ENCODE peak calls at places on chromosomes 2 and 18, in six cellular contexts. E is CD8-positive, alpha-beta memory T cell; V is heart right ventricle; S is coronary artery; L is cardiac muscle cell; O is HCT116. A is an unnamed sample.

GRCh38 chr2:46144133-46144800 is 152.9 kb upstream of the EPAS1 start:
- DNase-seq in V (no peak), L (no peak), S (no peak), E (no peak), O (no peak), A (no peak)

GRCh38 chr18:73891572-73892421 is 255.8 kb downstream of the FBXO15 start:
- DNase-seq in S (no peak), L (no peak), O (no peak), V (no peak), E (no peak), A (no peak)

GRCh38 chr2:118224888-118225264 is 136.6 kb downstream of the INSIG2 start:
- DNase-seq in S (no peak), L (no peak), E (no peak), O (no peak), V (no peak), A (no peak)

GRCh38 chr2:233501198-233502076 is 65.1 kb downstream of the USP40 start:
- DNase-seq in E (no peak), S (no peak), O (no peak), V (no peak), L (no peak), A (no peak)

GRCh38 chr2:226904592-226904991 is 68.7 kb downstream of the RHBDD1 start:
- DNase-seq in S (no peak), L (no peak), V (no peak), E (no peak), O (no peak), A (no peak)

GRCh38 chr2:120949027-120949956 is 213.6 kb downstream of the GLI2 start:
- DNase-seq in S (no peak), L (peak), V (no peak), O (no peak), E (no peak), A (peak)

GRCh38 chr2:2757764-2758163 is 426.7 kb upstream of the MYT1L start:
- DNase-seq in E (no peak), O (no peak), S (no peak), L (no peak), V (no peak), A (no peak)

GRCh38 chr2:96525211-96525507 is 11.4 kb upstream of the ARID5A start:
- DNase-seq in O (no peak), S (no peak), E (no peak), L (no peak), V (no peak), A (no peak)

GRCh38 chr2:176317246-176318065 is 48.2 kb downstream of the MTX2 start:
- DNase-seq in O (no peak), E (no peak), V (no peak), S (no peak), L (no peak), A (no peak)

GRCh38 chr2:65355190-65355831 is 77.1 kb downstream of the SPRED2 start:
- DNase-seq in V (no peak), S (no peak), E (no peak), O (no peak), L (no peak), A (no peak)

GRCh38 chr2:144071461-144071860 is 448.5 kb downstream of the ZEB2 start:
- DNase-seq in E (no peak), O (no peak), L (no peak), V (no peak), S (no peak), A (no peak)

GRCh38 chr2:210072922-210073509 is 70.6 kb downstream of the RPE start:
- DNase-seq in V (no peak), S (no peak), E (no peak), L (peak), O (peak), A (peak)

GRCh38 chr2:150271952-150272351 is 215.5 kb downstream of the RND3 start:
- DNase-seq in V (no peak), S (no peak), L (no peak), E (no peak), O (no peak), A (peak)

GRCh38 chr18:22314406-22314805 is 103.3 kb downstream of the CTAGE1 start:
- DNase-seq in E (no peak), O (no peak), S (no peak), L (no peak), V (no peak), A (no peak)

GRCh38 chr2:30823452-30823851 is 16.2 kb upstream of the CAPN13 start:
- DNase-seq in L (peak), E (no peak), V (no peak), O (no peak), S (no peak), A (no peak)

GRCh38 chr2:23862716-23863426 is 64.1 kb downstream of the ATAD2B start:
- DNase-seq in E (no peak), V (no peak), L (no peak), S (no peak), O (no peak), A (no peak)

GRCh38 chr2:172972005-172972619 is 103.5 kb upstream of the MAP3K20 start:
- DNase-seq in S (no peak), E (peak), O (peak), V (peak), L (peak), A (peak)

GRCh38 chr2:38446418-38446817 is 69.3 kb upstream of the ATL2 start:
- DNase-seq in V (peak), S (no peak), L (no peak), E (no peak), O (no peak), A (no peak)

GRCh38 chr18:7174359-7175107 is 56.4 kb upstream of the LRRC30 start:
- DNase-seq in S (no peak), O (no peak), L (peak), E (no peak), V (no peak), A (no peak)

GRCh38 chr18:49321800-49322461 is 138.5 kb downstream of the DYM start:
- DNase-seq in S (no peak), E (no peak), V (no peak), O (no peak), L (no peak), A (no peak)

GRCh38 chr2:68368657-68369339 is 3.7 kb downstream of the PLEK start:
- DNase-seq in E (no peak), O (no peak), L (no peak), S (no peak), V (no peak), A (peak)

GRCh38 chr2:190972846-190973245 is 41.1 kb downstream of the STAT1 start:
- DNase-seq in O (no peak), E (no peak), S (no peak), L (no peak), V (no peak), A (no peak)

GRCh38 chr2:85800576-85800975 is 46.8 kb downstream of the ATOH8 start:
- DNase-seq in O (no peak), V (no peak), S (no peak), L (no peak), E (no peak), A (no peak)

GRCh38 chr2:205786976-205787375 is 104.7 kb downstream of the NRP2 start:
- DNase-seq in O (no peak), L (peak), S (no peak), E (no peak), V (no peak), A (no peak)

GRCh38 chr2:145287686-145288085 is 767.8 kb upstream of the ZEB2 start:
- DNase-seq in E (no peak), L (no peak), S (no peak), O (no peak), V (no peak), A (no peak)

GRCh38 chr2:50746526-50746925 is 285.4 kb downstream of the NRXN1 start:
- DNase-seq in O (peak), L (peak), E (no peak), S (no peak), V (no peak), A (no peak)

GRCh38 chr2:121360566-121361300 is 75.7 kb upstream of the TFCP2L1 start:
- DNase-seq in L (no peak), V (no peak), S (no peak), O (no peak), E (no peak), A (peak)

GRCh38 chr2:171547720-171548119 is 25.4 kb downstream of the CYBRD1 start:
- DNase-seq in O (no peak), V (no peak), E (no peak), L (no peak), S (no peak), A (no peak)

GRCh38 chr18:51195086-51195601 is 2.3 kb downstream of the MEX3C start:
- DNase-seq in E (peak), S (no peak), L (no peak), V (no peak), O (no peak), A (no peak)
- H3K27ac ChIP-seq in E (peak), S (peak), L (no peak), V (peak), O (peak), A (peak)

GRCh38 chr2:5725794-5726463 is 33.7 kb downstream of the SOX11 start:
- DNase-seq in L (peak), E (no peak), S (no peak), O (no peak), V (no peak), A (no peak)
- H3K27ac ChIP-seq in L (peak), E (no peak), S (no peak), O (no peak), V (no peak), A (no peak)

GRCh38 chr2:47190188-47190818 is 35.2 kb upstream of the STPG4 start:
- DNase-seq in E (no peak), O (no peak), V (no peak), S (no peak), L (no peak), A (no peak)

GRCh38 chr2:47195149-47195548 is 40.0 kb upstream of the STPG4 start:
- DNase-seq in S (no peak), L (no peak), O (no peak), E (no peak), V (no peak), A (no peak)

GRCh38 chr2:47193607-47194006 is 38.5 kb upstream of the STPG4 start:
- DNase-seq in S (no peak), L (no peak), V (no peak), O (no peak), E (no peak), A (no peak)

GRCh38 chr2:47196499-47196898 is 41.4 kb upstream of the STPG4 start:
- DNase-seq in V (no peak), E (no peak), S (no peak), L (no peak), O (no peak), A (no peak)

DNA sequence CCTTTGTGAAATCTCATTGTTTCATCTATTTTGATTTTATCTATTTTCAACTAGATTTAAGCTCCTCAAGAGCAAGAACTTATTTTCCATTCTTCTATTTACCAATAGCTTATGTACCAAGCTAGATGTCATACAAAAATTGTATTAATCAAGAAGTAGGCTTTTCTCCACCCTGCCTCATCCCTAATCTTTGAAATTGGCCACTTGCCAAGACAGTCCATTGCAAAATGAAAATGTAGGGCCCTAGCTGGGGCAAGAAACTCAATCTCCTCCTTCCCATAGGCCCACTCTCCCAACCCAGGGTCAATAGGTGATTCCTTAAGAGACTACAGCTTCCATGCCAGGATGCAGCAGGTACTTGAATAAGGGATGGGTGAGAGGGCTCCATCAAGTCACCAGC is 39.3 kb upstream of the STPG4 start:
- DNase-seq in L (no peak), S (no peak), O (no peak), E (no peak), V (no peak), A (no peak)
- H3K27ac ChIP-seq in L (no peak), S (no peak), O (no peak), E (no peak), V (no peak), A (peak)

DNA sequence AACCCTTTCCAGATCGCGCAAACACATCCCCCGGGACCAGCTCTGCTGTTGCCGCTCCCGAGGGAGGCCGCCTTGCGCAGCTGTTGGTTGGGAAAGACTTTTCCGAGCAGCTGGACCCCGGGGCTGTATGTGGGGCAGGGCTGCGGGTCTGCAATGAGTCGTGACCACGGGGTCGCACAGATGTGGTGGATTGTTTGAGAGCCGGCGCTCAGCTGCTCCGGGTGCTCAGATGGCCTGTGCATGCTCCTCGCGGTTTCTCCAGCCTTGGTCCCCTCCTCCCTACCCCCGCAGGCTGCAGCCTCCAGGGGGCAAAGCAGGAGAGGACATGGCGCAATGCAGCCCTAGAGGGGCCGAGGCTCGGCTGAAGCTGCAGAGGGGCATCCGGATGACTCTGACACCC is 105.2 kb upstream of the OTOS start:
- DNase-seq in O (no peak), L (no peak), V (peak), S (peak), E (no peak), A (no peak)
- H3K27ac ChIP-seq in O (no peak), L (no peak), V (no peak), S (peak), E (no peak), A (no peak)

DNA sequence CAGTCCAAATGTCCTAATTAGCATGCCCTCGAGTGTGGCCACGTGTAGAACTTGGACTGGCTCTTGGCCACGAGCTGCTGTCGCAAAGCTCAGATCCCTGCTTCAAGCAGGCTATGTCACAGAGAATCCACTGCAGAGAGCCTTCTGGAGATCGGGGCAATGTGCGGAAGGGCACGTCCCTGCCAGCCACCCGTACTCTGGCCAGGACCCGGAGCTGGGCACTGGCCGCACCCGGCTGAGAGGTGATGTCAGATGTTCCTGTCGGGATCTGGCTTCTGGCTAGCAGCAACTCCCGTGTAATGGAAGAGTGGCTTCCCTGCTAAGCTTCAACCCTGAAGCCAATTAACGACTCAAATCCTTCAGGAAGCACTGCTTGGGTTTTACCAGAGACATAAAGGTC is 432.7 kb upstream of the ID2 start:
- DNase-seq in O (no peak), E (no peak), L (no peak), S (peak), V (no peak), A (no peak)
- H3K27ac ChIP-seq in O (no peak), E (no peak), L (no peak), S (peak), V (peak), A (no peak)

A was measured in A549.